ENCODE peak calls at places on chromosomes 5 and 9, in eight cellular contexts. One of them, this sample, is unnamed.

GRCh38 chr9:121985792-121986494 is 107.2 kb downstream of the TTLL11 start:
- DNase-seq in GM12865: no peak
- DNase-seq in HCT116: no peak
- DNase-seq in HL-60: no peak
- DNase-seq in neuronal stem cell: no peak
- DNase-seq in psoas muscle: peak; percentile 80
- DNase-seq in NB4: no peak
- DNase-seq in PC-3: no peak
- DNase-seq in this sample: no peak

GRCh38 chr5:110872963-110873362 is 134.2 kb downstream of the SLC25A46 start:
- DNase-seq in neuronal stem cell: no peak
- DNase-seq in psoas muscle: no peak
- DNase-seq in HL-60: no peak
- DNase-seq in PC-3: no peak
- DNase-seq in NB4: no peak
- DNase-seq in HCT116: no peak
- DNase-seq in GM12865: no peak
- DNase-seq in this sample: no peak

GRCh38 chr5:67093259-67093658 is 103.3 kb downstream of the CD180 start:
- DNase-seq in psoas muscle: no peak
- DNase-seq in PC-3: no peak
- DNase-seq in neuronal stem cell: no peak
- DNase-seq in NB4: no peak
- DNase-seq in GM12865: no peak
- DNase-seq in HL-60: no peak
- DNase-seq in HCT116: no peak
- DNase-seq in this sample: no peak

GRCh38 chr5:96687812-96688453 is 25.8 kb downstream of the CAST start:
- DNase-seq in HL-60: peak; percentile 1
- DNase-seq in neuronal stem cell: no peak
- DNase-seq in HCT116: peak; percentile 39
- DNase-seq in psoas muscle: no peak
- DNase-seq in PC-3: peak; percentile 57
- DNase-seq in NB4: peak; percentile 58
- DNase-seq in GM12865: peak; percentile 64
- DNase-seq in this sample: no peak

GRCh38 chr9:70802206-70802605 is 319.2 kb downstream of the TRPM3 start:
- DNase-seq in neuronal stem cell: no peak
- DNase-seq in GM12865: no peak
- DNase-seq in psoas muscle: no peak
- DNase-seq in NB4: no peak
- DNase-seq in HCT116: no peak
- DNase-seq in PC-3: no peak
- DNase-seq in HL-60: no peak
- DNase-seq in this sample: no peak

GRCh38 chr9:126116351-126117157 is 210.1 kb upstream of the MVB12B start:
- DNase-seq in neuronal stem cell: no peak
- DNase-seq in NB4: no peak
- DNase-seq in PC-3: no peak
- DNase-seq in psoas muscle: no peak
- DNase-seq in GM12865: no peak
- DNase-seq in HCT116: no peak
- DNase-seq in HL-60: no peak
- DNase-seq in this sample: no peak

GRCh38 chr5:56640763-56641406 is 174.5 kb upstream of the MAP3K1 start:
- DNase-seq in NB4: peak; percentile 68
- DNase-seq in neuronal stem cell: no peak
- DNase-seq in GM12865: peak; percentile 29
- DNase-seq in HCT116: no peak
- DNase-seq in HL-60: peak; percentile 45
- DNase-seq in PC-3: no peak
- DNase-seq in psoas muscle: peak; percentile 25
- DNase-seq in this sample: no peak

GRCh38 chr5:80689627-80690026 is 34.8 kb upstream of the DHFR start:
- DNase-seq in PC-3: no peak
- DNase-seq in HCT116: no peak
- DNase-seq in psoas muscle: no peak
- DNase-seq in NB4: no peak
- DNase-seq in HL-60: no peak
- DNase-seq in GM12865: no peak
- DNase-seq in neuronal stem cell: no peak
- DNase-seq in this sample: no peak

GRCh38 chr5:134255418-134256150 is 29.7 kb upstream of the PPP2CA start:
- DNase-seq in NB4: no peak
- DNase-seq in PC-3: peak; percentile 51
- DNase-seq in neuronal stem cell: no peak
- DNase-seq in psoas muscle: no peak
- DNase-seq in GM12865: no peak
- DNase-seq in HL-60: no peak
- DNase-seq in HCT116: no peak
- DNase-seq in this sample: no peak

GRCh38 chr5:143506881-143507552 is 103.5 kb upstream of the NR3C1 start:
- DNase-seq in PC-3: peak; percentile 94
- DNase-seq in HCT116: no peak
- DNase-seq in psoas muscle: no peak
- DNase-seq in GM12865: no peak
- DNase-seq in HL-60: no peak
- DNase-seq in NB4: no peak
- DNase-seq in neuronal stem cell: no peak
- DNase-seq in this sample: no peak

GRCh38 chr5:57456056-57456455 is 26.6 kb downstream of the ACTBL2 start:
- DNase-seq in HCT116: no peak
- DNase-seq in GM12865: no peak
- DNase-seq in PC-3: no peak
- DNase-seq in HL-60: no peak
- DNase-seq in NB4: no peak
- DNase-seq in psoas muscle: no peak
- DNase-seq in neuronal stem cell: no peak
- DNase-seq in this sample: no peak

GRCh38 chr9:84673806-84674205 is 4.3 kb downstream of the NTRK2 start:
- DNase-seq in NB4: no peak
- DNase-seq in HL-60: no peak
- DNase-seq in neuronal stem cell: no peak
- DNase-seq in PC-3: no peak
- DNase-seq in GM12865: no peak
- DNase-seq in psoas muscle: no peak
- DNase-seq in HCT116: no peak
- DNase-seq in this sample: no peak

GRCh38 chr9:84670106-84670800 is 724 bp downstream of the NTRK2 start:
- DNase-seq in NB4: no peak
- DNase-seq in PC-3: no peak
- DNase-seq in HCT116: no peak
- DNase-seq in HL-60: no peak
- DNase-seq in GM12865: no peak
- DNase-seq in psoas muscle: no peak
- DNase-seq in neuronal stem cell: peak; percentile 39
- DNase-seq in this sample: no peak

GRCh38 chr9:84669293-84670105 is at the start of gene NTRK2:
- DNase-seq in HCT116: no peak
- DNase-seq in GM12865: peak; percentile 28
- DNase-seq in NB4: no peak
- DNase-seq in HL-60: no peak
- DNase-seq in psoas muscle: peak; percentile 34
- DNase-seq in neuronal stem cell: peak; percentile 45
- DNase-seq in PC-3: no peak
- DNase-seq in this sample: no peak

GRCh38 chr9:84670801-84671153 is 1.2 kb downstream of the NTRK2 start:
- DNase-seq in HL-60: no peak
- DNase-seq in neuronal stem cell: no peak
- DNase-seq in PC-3: no peak
- DNase-seq in HCT116: no peak
- DNase-seq in GM12865: no peak
- DNase-seq in NB4: no peak
- DNase-seq in psoas muscle: no peak
- DNase-seq in this sample: no peak

DNA sequence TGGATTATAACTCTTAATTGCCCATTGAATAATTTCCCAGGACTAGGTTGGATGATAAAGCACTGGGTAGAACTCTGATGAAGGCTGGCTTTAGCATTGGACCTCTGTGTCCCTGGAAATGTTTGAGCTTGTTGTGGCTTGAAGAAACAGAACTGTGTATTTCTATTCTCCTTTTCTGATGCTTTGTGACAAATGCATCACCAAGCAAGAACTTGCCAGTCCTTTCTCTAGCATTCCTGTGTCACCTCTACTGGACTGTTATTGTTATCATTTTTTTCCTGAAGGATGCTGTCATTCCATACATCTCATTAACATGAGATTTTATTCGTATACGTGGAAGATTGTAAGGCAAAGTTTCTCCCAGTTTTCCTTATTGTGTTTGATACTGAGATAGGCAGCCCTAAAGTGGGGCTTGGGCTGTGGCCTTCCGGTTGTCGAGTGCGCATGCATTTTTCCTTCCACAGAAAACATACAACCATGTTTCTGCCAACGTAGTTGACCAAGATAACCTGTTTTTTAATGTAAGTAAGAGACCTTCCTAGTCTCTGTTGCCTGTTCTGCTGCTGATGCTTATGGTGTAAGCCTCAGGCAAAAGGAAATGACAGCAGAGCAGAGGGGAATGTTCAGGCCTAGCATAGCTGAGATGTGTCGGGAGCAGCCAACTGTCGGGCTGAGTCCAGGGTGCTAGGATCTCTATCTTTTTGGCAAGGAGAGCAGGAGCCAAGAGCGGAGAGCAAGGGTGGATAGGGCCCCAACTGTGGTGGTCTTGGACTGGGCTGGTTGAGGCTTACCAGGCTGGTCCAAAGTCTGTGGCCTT is 2.3 kb downstream of the NTRK2 start:
- DNase-seq in PC-3: no peak
- DNase-seq in HL-60: no peak
- DNase-seq in psoas muscle: no peak
- DNase-seq in HCT116: no peak
- DNase-seq in neuronal stem cell: no peak
- DNase-seq in NB4: no peak
- DNase-seq in GM12865: no peak
- DNase-seq in this sample: no peak
- H3K4me3 ChIP-seq in PC-3: no peak overlapping the region
- H3K4me3 ChIP-seq in HL-60: no peak overlapping the region
- H3K4me3 ChIP-seq in psoas muscle: peak overlapping the region; percentile 34
- H3K4me3 ChIP-seq in HCT116: no peak overlapping the region
- H3K4me3 ChIP-seq in neuronal stem cell: no peak overlapping the region
- H3K4me3 ChIP-seq in NB4: no peak overlapping the region
- H3K4me3 ChIP-seq in GM12865: no peak overlapping the region
- H3K4me3 ChIP-seq in this sample: no peak overlapping the region

GRCh38 chr5:172733974-172734346 is 37.0 kb downstream of the DUSP1 start:
- DNase-seq in HL-60: no peak
- DNase-seq in PC-3: no peak
- DNase-seq in neuronal stem cell: no peak
- DNase-seq in GM12865: no peak
- DNase-seq in HCT116: no peak
- DNase-seq in psoas muscle: no peak
- DNase-seq in NB4: no peak
- DNase-seq in this sample: no peak
- H3K4me3 ChIP-seq in HL-60: no peak overlapping the region
- H3K4me3 ChIP-seq in PC-3: no peak overlapping the region
- H3K4me3 ChIP-seq in neuronal stem cell: no peak overlapping the region
- H3K4me3 ChIP-seq in GM12865: no peak overlapping the region
- H3K4me3 ChIP-seq in HCT116: no peak overlapping the region
- H3K4me3 ChIP-seq in psoas muscle: no peak overlapping the region
- H3K4me3 ChIP-seq in NB4: no peak overlapping the region
- H3K4me3 ChIP-seq in this sample: no peak overlapping the region

DNA sequence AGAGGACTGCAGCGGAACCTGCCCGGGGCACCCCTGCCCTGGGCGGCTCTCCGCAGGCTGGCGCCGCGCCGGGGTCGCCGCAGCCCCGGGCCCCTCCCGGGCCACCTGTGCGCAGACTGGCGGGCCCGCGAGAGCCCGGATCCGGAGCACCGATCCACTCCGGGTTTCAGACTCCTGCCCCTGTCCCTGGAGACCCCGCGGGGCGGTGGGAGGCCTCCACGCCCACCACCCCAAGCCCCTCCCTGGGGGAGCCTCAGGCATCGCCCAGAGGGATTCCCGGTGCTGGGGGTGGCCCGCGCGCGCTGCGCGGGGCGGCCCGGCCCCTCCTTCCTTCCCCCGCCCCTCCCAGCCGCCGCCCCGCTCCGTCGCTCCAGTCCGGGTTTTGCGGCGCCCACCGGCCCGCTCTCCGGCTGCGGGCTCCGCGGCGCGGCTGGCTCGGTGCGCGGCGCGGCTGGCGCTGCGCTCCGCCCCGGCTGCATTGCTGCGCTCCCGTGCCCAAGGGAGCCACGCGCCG is at the start of gene UNC5A:
- DNase-seq in neuronal stem cell: peak; percentile 88
- DNase-seq in HCT116: peak; percentile 63
- DNase-seq in HL-60: no peak
- DNase-seq in GM12865: peak; percentile 63
- DNase-seq in NB4: peak; percentile 40
- DNase-seq in psoas muscle: peak; percentile 32
- DNase-seq in PC-3: peak; percentile 51
- DNase-seq in this sample: peak; percentile 42
- H3K4me3 ChIP-seq in neuronal stem cell: peak within 1 kb of the TSS; percentile 31
- H3K4me3 ChIP-seq in HCT116: peak within 1 kb of the TSS; percentile 62
- H3K4me3 ChIP-seq in HL-60: peak within 1 kb of the TSS; percentile 14
- H3K4me3 ChIP-seq in GM12865: no peak within 1 kb of the TSS
- H3K4me3 ChIP-seq in NB4: no peak within 1 kb of the TSS
- H3K4me3 ChIP-seq in psoas muscle: peak within 1 kb of the TSS; percentile 60
- H3K4me3 ChIP-seq in PC-3: peak within 1 kb of the TSS; percentile 56
- H3K4me3 ChIP-seq in this sample: peak within 1 kb of the TSS; percentile 11

GRCh38 chr5:15007549-15008142 is 136.1 kb upstream of the ANKH start:
- DNase-seq in HL-60: no peak
- DNase-seq in GM12865: no peak
- DNase-seq in PC-3: no peak
- DNase-seq in psoas muscle: no peak
- DNase-seq in HCT116: no peak
- DNase-seq in NB4: no peak
- DNase-seq in neuronal stem cell: no peak
- DNase-seq in this sample: no peak

GRCh38 chr5:15010936-15011335 is 139.4 kb upstream of the ANKH start:
- DNase-seq in HL-60: no peak
- DNase-seq in PC-3: no peak
- DNase-seq in NB4: no peak
- DNase-seq in neuronal stem cell: no peak
- DNase-seq in GM12865: no peak
- DNase-seq in HCT116: no peak
- DNase-seq in psoas muscle: no peak
- DNase-seq in this sample: no peak

GRCh38 chr5:15008911-15009310 is 137.3 kb upstream of the ANKH start:
- DNase-seq in GM12865: no peak
- DNase-seq in HL-60: no peak
- DNase-seq in neuronal stem cell: no peak
- DNase-seq in NB4: no peak
- DNase-seq in HCT116: no peak
- DNase-seq in PC-3: no peak
- DNase-seq in psoas muscle: no peak
- DNase-seq in this sample: no peak

GRCh38 chr5:15008476-15008875 is 136.9 kb upstream of the ANKH start:
- DNase-seq in NB4: peak; percentile 44
- DNase-seq in psoas muscle: peak; percentile 92
- DNase-seq in GM12865: no peak
- DNase-seq in neuronal stem cell: no peak
- DNase-seq in HL-60: no peak
- DNase-seq in HCT116: peak; percentile 85
- DNase-seq in PC-3: peak; percentile 98
- DNase-seq in this sample: no peak

DNA sequence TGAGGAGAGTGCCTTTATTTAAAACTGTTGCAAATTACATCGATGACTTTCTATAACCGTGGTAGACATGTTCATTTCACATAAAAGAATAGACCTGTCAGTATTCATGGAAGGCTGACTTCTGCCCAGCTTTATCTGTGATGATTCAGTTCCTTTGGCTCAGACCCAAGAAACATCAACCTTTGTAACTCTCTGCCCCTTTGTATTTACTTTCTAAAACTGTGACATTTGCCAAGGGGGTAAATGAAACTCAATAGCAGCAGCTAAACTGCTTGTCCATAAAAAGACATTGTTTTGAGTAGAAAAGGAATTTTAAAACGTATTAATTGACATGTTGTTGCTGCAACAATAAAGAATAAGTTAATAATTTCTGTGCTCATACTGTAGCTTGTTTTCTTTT is 137.8 kb upstream of the ANKH start:
- DNase-seq in neuronal stem cell: no peak
- DNase-seq in HL-60: no peak
- DNase-seq in HCT116: peak; percentile 51
- DNase-seq in GM12865: no peak
- DNase-seq in NB4: no peak
- DNase-seq in PC-3: peak; percentile 98
- DNase-seq in psoas muscle: no peak
- DNase-seq in this sample: no peak
- H3K4me3 ChIP-seq in neuronal stem cell: no peak overlapping the region
- H3K4me3 ChIP-seq in HL-60: no peak overlapping the region
- H3K4me3 ChIP-seq in HCT116: no peak overlapping the region
- H3K4me3 ChIP-seq in GM12865: no peak overlapping the region
- H3K4me3 ChIP-seq in NB4: no peak overlapping the region
- H3K4me3 ChIP-seq in PC-3: peak overlapping the region; percentile 20
- H3K4me3 ChIP-seq in psoas muscle: no peak overlapping the region
- H3K4me3 ChIP-seq in this sample: no peak overlapping the region

This sample was measured in CD8-positive, alpha-beta T cell.